ENCODE peak calls at places on chromosomes 4 and X, in ten cellular contexts. V is H1, Y is HCT116, N is heart left ventricle, Z is ovary, T is upper lobe of left lung, U is endothelial cell of umbilical vein, M is tibial nerve, Q is right lobe of liver, L is NB4. P is an unnamed sample.

GRCh38 chr4:73068496-73069337 is 799 bp downstream of the COX18 start:
- DNase-seq in V (no peak), Y (no peak), N (no peak), Z (peak), T (no peak), U (peak), M (no peak), Q (no peak), L (peak), P (no peak)

GRCh38 chr4:139884438-139884837 is 218.8 kb downstream of the MGST2 start:
- DNase-seq in V (no peak), Y (no peak), N (no peak), Z (no peak), T (no peak), U (no peak), M (no peak), Q (no peak), L (no peak), P (no peak)

GRCh38 chr4:85166318-85166717 is 199.8 kb upstream of the WDFY3 start:
- DNase-seq in V (no peak), Y (no peak), N (no peak), Z (no peak), T (no peak), U (no peak), M (no peak), Q (no peak), L (no peak), P (no peak)

GRCh38 chr4:169922632-169923276 is 103.4 kb downstream of the MFAP3L start:
- DNase-seq in V (no peak), Y (no peak), N (no peak), Z (no peak), T (peak), U (no peak), M (peak), Q (peak), L (no peak), P (no peak)

GRCh38 chr4:160353548-160353947 is 1250.7 kb downstream of the RAPGEF2 start:
- DNase-seq in V (no peak), Y (no peak), N (no peak), Z (no peak), T (no peak), U (no peak), M (no peak), Q (no peak), L (no peak), P (no peak)

GRCh38 chr4:176988226-176988625 is 195.5 kb upstream of the VEGFC start:
- DNase-seq in V (no peak), Y (peak), N (no peak), Z (no peak), T (no peak), U (peak), M (no peak), Q (no peak), L (no peak), P (no peak)

GRCh38 chr4:67721317-67721769 is 20.4 kb upstream of the UBA6 start:
- DNase-seq in V (no peak), Y (no peak), N (no peak), Z (no peak), T (no peak), U (no peak), M (no peak), Q (no peak), L (no peak), P (no peak)

GRCh38 chr4:9898596-9899345 is 117.3 kb downstream of the DRD5 start:
- DNase-seq in V (peak), Y (peak), N (no peak), Z (no peak), T (peak), U (peak), M (no peak), Q (no peak), L (peak), P (no peak)

GRCh38 chr4:150944660-150945059 is 70.4 kb downstream of the LRBA start:
- DNase-seq in V (no peak), Y (no peak), N (no peak), Z (no peak), T (no peak), U (no peak), M (no peak), Q (no peak), L (no peak), P (no peak)

GRCh38 chrX:117998171-117998570 is 118.4 kb downstream of the KLHL13 start:
- DNase-seq in V (no peak), Y (no peak), N (no peak), Z (no peak), T (no peak), U (no peak), M (no peak), Q (no peak), L (no peak), P (no peak)

GRCh38 chr4:153750197-153750817 is 9.5 kb downstream of the RNF175 start:
- DNase-seq in V (peak), Y (peak), N (no peak), Z (no peak), T (peak), U (peak), M (no peak), Q (peak), L (peak), P (no peak)

GRCh38 chr4:11624370-11624769 is 195.7 kb upstream of the HS3ST1 start:
- DNase-seq in V (no peak), Y (peak), N (no peak), Z (no peak), T (no peak), U (no peak), M (no peak), Q (no peak), L (no peak), P (no peak)

GRCh38 chr4:71268156-71268555 is 70.7 kb upstream of the SLC4A4 start:
- DNase-seq in V (no peak), Y (no peak), N (no peak), Z (no peak), T (no peak), U (no peak), M (no peak), Q (no peak), L (no peak), P (no peak)

GRCh38 chr4:185716008-185716976 is 95.7 kb downstream of the SORBS2 start:
- DNase-seq in V (no peak), Y (no peak), N (no peak), Z (no peak), T (peak), U (no peak), M (no peak), Q (no peak), L (no peak), P (no peak)

GRCh38 chr4:92305878-92306520 is 2.2 kb downstream of the GRID2 start:
- DNase-seq in V (peak), Y (no peak), N (no peak), Z (no peak), T (no peak), U (no peak), M (no peak), Q (no peak), L (no peak), P (no peak)

GRCh38 chrX:96889726-96890125 is 6.0 kb downstream of the RPA4 start:
- DNase-seq in V (no peak), Y (no peak), N (no peak), Z (no peak), T (no peak), U (peak), M (no peak), Q (no peak), L (no peak), P (no peak)

GRCh38 chr4:99945718-99946345 is 586 bp downstream of the DNAJB14 start:
- DNase-seq in V (no peak), Y (no peak), N (peak), Z (no peak), T (peak), U (peak), M (no peak), Q (no peak), L (peak), P (no peak)

GRCh38 chr4:181971411-181971810 is 271.8 kb upstream of the TENM3 start:
- DNase-seq in V (no peak), Y (no peak), N (no peak), Z (no peak), T (no peak), U (no peak), M (no peak), Q (no peak), L (peak), P (no peak)

GRCh38 chr4:123200417-123200945 is 196.1 kb upstream of the SPRY1 start:
- DNase-seq in V (no peak), Y (no peak), N (no peak), Z (no peak), T (no peak), U (no peak), M (no peak), Q (no peak), L (no peak), P (no peak)

GRCh38 chr4:77095101-77095826 is 19.5 kb upstream of the CCNI start:
- DNase-seq in V (peak), Y (peak), N (peak), Z (peak), T (peak), U (peak), M (peak), Q (peak), L (peak), P (no peak)

GRCh38 chrX:151153086-151153485 is 23.3 kb upstream of the GPR50 start:
- DNase-seq in V (peak), Y (no peak), N (no peak), Z (no peak), T (no peak), U (no peak), M (no peak), Q (no peak), L (peak), P (no peak)

GRCh38 chr4:137961051-137961438 is 281.1 kb downstream of the SLC7A11 start:
- DNase-seq in V (no peak), Y (no peak), N (no peak), Z (no peak), T (peak), U (no peak), M (no peak), Q (no peak), L (no peak), P (no peak)

GRCh38 chrX:69165116-69165651 is at the start of gene PJA1:
- DNase-seq in V (peak), Y (no peak), N (peak), Z (peak), T (peak), U (peak), M (peak), Q (peak), L (peak), P (peak)

GRCh38 chr4:156594619-156595018 is 377.0 kb downstream of the PDGFC start:
- DNase-seq in V (no peak), Y (no peak), N (peak), Z (no peak), T (peak), U (no peak), M (peak), Q (peak), L (no peak), P (no peak)

GRCh38 chrX:1072637-1073377 is 139.6 kb downstream of the CRLF2 start:
- DNase-seq in V (peak), Y (peak), N (no peak), Z (no peak), T (no peak), U (no peak), M (no peak), Q (no peak), L (peak), P (no peak)

GRCh38 chr4:37978509-37978908 is 18.3 kb downstream of the PTTG2 start:
- DNase-seq in V (no peak), Y (no peak), N (no peak), Z (no peak), T (no peak), U (no peak), M (no peak), Q (no peak), L (no peak), P (no peak)

GRCh38 chrX:44162964-44163475 is 180.5 kb downstream of the EFHC2 start:
- DNase-seq in V (no peak), Y (no peak), N (no peak), Z (no peak), T (no peak), U (no peak), M (no peak), Q (no peak), L (no peak), P (no peak)

GRCh38 chr4:6761540-6762243 is 20.8 kb upstream of the KIAA0232 start:
- DNase-seq in V (no peak), Y (no peak), N (no peak), Z (no peak), T (no peak), U (peak), M (no peak), Q (no peak), L (no peak), P (no peak)

GRCh38 chr4:143643399-143643798 is 57.1 kb downstream of the FREM3 start:
- DNase-seq in V (no peak), Y (no peak), N (no peak), Z (no peak), T (no peak), U (no peak), M (no peak), Q (no peak), L (no peak), P (no peak)

GRCh38 chr4:44674471-44674870 is 3.7 kb upstream of the GUF1 start:
- DNase-seq in V (no peak), Y (no peak), N (no peak), Z (no peak), T (no peak), U (no peak), M (no peak), Q (no peak), L (peak), P (no peak)
- TF ChIP-seq CTCF in V (no peak), Y (peak), N (no peak), Z (no peak), T (no peak), U (no peak), M (no peak), Q (no peak), L (no peak), P (no peak)

DNA sequence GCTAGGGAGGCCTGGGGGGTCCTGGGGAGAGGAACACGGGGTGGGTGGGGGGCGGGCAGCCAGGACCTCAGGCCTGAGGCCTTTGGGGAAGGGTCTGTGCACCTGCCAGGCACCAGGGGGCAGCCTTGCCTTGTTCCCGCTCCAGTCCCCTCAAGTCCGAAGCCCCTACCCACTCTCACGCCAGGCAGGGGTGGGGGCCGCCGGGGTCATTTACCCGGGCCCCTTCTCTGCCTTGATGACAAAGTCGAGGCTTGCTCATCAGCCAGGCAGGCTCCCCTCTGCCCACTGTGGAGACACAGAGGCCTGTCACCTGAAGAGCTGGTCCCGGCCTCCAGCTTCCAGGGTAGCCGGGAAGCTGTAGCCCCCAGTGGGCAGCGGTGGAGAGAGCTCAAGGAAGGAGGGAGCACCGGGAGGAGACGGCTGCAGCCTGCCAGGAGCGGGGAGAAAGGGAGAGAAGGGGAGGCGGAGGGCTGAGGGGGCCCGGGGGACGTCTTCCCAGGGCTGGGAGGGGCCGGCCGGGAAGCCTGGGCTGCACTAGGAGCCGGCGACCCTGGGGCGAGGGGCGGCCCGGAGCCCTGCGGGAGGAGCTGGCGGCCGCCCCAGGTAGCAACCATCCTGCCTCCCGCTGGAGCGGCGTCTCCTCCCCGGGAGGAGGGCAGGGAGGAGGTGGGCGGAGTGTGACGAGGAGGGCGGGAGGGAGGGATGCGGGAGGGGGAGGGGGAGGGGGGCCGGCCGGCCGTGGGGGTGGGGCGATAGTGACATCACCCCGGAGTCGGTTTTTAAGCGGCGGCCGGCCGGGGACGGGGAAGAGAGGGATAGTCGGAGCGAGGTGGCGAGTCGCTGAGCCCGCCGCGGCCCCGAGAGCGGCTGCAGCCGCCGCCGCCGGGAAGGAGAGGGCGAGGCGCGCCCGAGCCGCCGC is at the start of gene SLC6A8:
- DNase-seq in V (peak), Y (peak), N (peak), Z (peak), T (peak), U (peak), M (peak), Q (peak), L (peak), P (no peak)
- TF ChIP-seq POLR2A in V (no peak), Y (no peak), N (no peak), Z (no peak), T (peak), U (peak), M (peak), Q (peak), L (no peak), P (no peak)

DNA sequence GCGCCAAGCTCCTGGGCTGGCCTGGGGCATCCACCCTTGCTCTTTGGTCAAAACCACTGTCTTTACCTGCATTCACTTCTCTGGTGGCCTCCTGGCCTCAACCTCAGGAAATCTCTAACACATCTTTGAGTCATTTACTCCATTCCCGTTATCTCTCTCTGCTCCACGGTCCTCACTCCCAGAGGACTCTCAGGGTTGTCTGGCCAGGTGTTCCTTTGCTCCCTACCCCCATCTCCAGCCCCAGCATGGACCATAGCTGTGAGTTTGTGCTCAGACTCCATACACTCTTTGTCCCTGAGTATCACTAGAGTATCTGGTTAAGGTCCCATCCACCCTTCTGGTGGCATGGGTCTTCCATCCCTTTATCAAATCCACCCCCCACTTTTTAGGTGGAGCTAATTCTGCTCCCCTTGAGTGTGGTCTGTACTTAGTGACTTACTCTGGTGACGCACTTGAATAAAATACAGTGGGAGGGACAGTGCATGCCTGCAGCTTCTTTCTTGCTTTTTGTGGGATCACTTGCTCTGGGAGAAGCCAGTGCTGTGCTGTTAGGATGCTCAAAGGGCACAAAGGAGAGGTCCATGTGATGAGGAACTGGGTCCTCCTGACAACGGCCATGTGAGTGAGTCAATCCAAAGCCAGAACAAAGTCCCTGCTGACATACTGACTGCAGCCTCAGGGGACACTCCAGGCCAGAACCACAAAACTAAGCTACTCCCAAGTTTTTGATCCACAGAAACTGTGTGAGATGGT is 44.3 kb downstream of the IGFBP7 start:
- DNase-seq in V (no peak), Y (no peak), N (no peak), Z (no peak), T (no peak), U (no peak), M (no peak), Q (no peak), L (no peak), P (no peak)
- TF ChIP-seq CTCF in V (no peak), Y (no peak), N (no peak), Z (no peak), T (no peak), U (no peak), M (no peak), Q (no peak), L (no peak), P (no peak)

DNA sequence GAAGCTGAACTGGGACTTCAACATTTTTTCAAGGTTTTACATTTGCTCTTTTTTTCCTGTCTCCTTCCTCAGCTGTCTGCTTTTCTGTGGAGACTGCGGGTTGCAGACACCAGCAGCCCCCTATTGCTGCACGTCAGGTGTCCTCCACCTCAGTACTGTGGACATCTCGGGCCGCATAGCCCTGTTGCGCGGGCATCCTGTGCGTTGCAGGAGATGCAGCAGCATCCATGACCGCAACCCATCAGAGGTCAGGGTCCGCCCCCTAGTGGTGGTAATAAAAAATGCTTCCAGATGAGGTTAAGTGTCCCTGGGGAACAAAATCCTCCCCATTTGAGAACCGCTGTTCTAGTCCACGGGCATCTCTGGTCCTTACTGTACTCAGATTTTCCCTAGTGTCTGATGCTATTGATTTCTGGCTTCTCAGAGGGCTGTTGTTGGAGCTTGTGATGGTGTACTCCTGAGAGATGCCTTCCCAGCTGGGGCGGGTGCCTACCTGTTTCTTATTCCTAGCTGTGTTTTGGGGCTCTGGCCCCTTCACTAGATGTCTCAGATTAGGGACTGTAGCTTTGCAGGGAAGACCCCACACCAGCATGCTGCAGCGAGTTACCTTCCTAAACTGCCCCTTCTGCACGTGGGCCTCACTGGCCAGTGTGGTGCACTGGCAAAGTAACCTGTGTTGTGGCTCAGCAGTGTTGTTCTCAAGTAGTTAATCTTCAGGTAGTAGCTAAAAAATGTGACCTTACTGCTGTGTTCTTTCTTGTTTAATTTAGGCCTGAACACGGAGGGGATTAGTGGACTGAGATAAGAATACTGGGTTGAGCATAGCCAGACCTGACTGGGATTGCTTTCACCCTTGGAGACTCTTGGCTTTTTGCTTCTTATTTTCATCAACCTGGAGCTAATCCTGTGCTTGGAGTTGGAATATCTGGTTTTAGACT is 28.2 kb downstream of the NSD2 start:
- DNase-seq in V (peak), Y (peak), N (peak), Z (peak), T (peak), U (peak), M (peak), Q (peak), L (peak), P (no peak)
- TF ChIP-seq POLR2A in V (no peak), Y (no peak), N (no peak), Z (no peak), T (no peak), U (no peak), M (no peak), Q (no peak), L (no peak), P (no peak)

P was measured in vagina.